ENCODE peak calls at places on chromosomes 5 and 9, in nine cellular contexts. B is esophagus squamous epithelium; H is heart left ventricle; D is endothelial cell of umbilical vein; K is CD4-positive, alpha-beta memory T cell; Y is Peyer's patch; J is IMR-90; A is GM23338; Z is iPS DF 6.9. T is an unnamed sample.

GRCh38 chr9:90219548-90220118 is 423.0 kb downstream of the DIRAS2 start:
- DNase-seq in A (peak), Z (peak), D (no peak), H (no peak), B (no peak), J (no peak), Y (peak), K (peak), T (peak)

GRCh38 chr5:2910401-2911175 is 159.1 kb upstream of the IRX2 start:
- DNase-seq in Y (no peak), B (no peak), K (no peak), H (no peak), Z (no peak), J (no peak), D (no peak), A (no peak), T (no peak)

GRCh38 chr5:156680845-156681244 is 169.2 kb upstream of the PPP1R2B start:
- DNase-seq in A (no peak), H (peak), B (no peak), Z (no peak), Y (peak), D (no peak), K (no peak), J (no peak), T (no peak)

GRCh38 chr9:35035851-35036701 is 36.3 kb downstream of the VCP start:
- DNase-seq in B (no peak), K (peak), Z (no peak), D (peak), Y (no peak), J (peak), H (peak), A (peak), T (no peak)

GRCh38 chr9:88270398-88270797 is 117.8 kb upstream of the SPIN1 start:
- DNase-seq in Y (no peak), J (no peak), D (no peak), K (no peak), Z (no peak), A (no peak), H (no peak), B (no peak), T (no peak)

GRCh38 chr9:87290241-87290700 is 207.4 kb upstream of the DAPK1 start:
- DNase-seq in J (peak), B (no peak), Z (no peak), H (no peak), A (peak), Y (no peak), D (no peak), K (no peak), T (no peak)

GRCh38 chr5:65041296-65042158 is 272.8 kb downstream of the CWC27 start:
- DNase-seq in K (no peak), J (peak), Y (no peak), B (no peak), A (no peak), D (peak), H (no peak), Z (no peak), T (no peak)

GRCh38 chr9:132896906-132897305 is 18.2 kb downstream of the SPACA9 start:
- DNase-seq in B (no peak), D (no peak), Y (no peak), H (no peak), A (no peak), Z (no peak), K (no peak), J (peak), T (no peak)

GRCh38 chr5:175682664-175683063 is 24.8 kb downstream of the HRH2 start:
- DNase-seq in Z (no peak), D (no peak), B (no peak), H (no peak), Y (peak), J (no peak), K (no peak), A (no peak), T (no peak)

GRCh38 chr5:151528996-151529395 is 62.1 kb downstream of the FAT2 start:
- DNase-seq in K (no peak), B (no peak), H (no peak), Z (no peak), D (no peak), Y (no peak), J (no peak), A (no peak), T (no peak)

GRCh38 chr9:93682155-93682968 is 106.0 kb downstream of the PHF2 start:
- DNase-seq in A (peak), B (no peak), Y (peak), H (peak), J (peak), Z (peak), K (peak), D (peak), T (peak)

GRCh38 chr5:141559481-141559880 is 59.3 kb downstream of the DIAPH1 start:
- DNase-seq in Y (no peak), D (peak), J (peak), Z (no peak), H (no peak), B (no peak), A (no peak), K (no peak), T (no peak)

GRCh38 chr5:143641549-143641955 is 170.4 kb upstream of the HMHB1 start:
- DNase-seq in H (no peak), D (no peak), Z (no peak), A (no peak), J (peak), K (no peak), Y (no peak), B (no peak), T (no peak)

GRCh38 chr5:133556551-133556950 is 55.8 kb downstream of the FSTL4 start:
- DNase-seq in Y (no peak), A (no peak), H (no peak), B (no peak), K (no peak), J (no peak), D (no peak), Z (no peak), T (no peak)

GRCh38 chr5:36610629-36611028 is 4.2 kb downstream of the SLC1A3 start:
- DNase-seq in J (no peak), Y (no peak), K (no peak), H (no peak), B (no peak), D (no peak), A (no peak), Z (no peak), T (no peak)

GRCh38 chr5:111730659-111731382 is 26.2 kb downstream of the NREP start:
- DNase-seq in H (no peak), Z (no peak), J (no peak), B (no peak), D (no peak), A (no peak), Y (no peak), K (no peak), T (no peak)

GRCh38 chr5:136020383-136021015 is 8.3 kb upstream of the TGFBI start:
- DNase-seq in Z (no peak), D (peak), H (no peak), B (no peak), K (no peak), A (no peak), Y (no peak), J (peak), T (peak)

DNA sequence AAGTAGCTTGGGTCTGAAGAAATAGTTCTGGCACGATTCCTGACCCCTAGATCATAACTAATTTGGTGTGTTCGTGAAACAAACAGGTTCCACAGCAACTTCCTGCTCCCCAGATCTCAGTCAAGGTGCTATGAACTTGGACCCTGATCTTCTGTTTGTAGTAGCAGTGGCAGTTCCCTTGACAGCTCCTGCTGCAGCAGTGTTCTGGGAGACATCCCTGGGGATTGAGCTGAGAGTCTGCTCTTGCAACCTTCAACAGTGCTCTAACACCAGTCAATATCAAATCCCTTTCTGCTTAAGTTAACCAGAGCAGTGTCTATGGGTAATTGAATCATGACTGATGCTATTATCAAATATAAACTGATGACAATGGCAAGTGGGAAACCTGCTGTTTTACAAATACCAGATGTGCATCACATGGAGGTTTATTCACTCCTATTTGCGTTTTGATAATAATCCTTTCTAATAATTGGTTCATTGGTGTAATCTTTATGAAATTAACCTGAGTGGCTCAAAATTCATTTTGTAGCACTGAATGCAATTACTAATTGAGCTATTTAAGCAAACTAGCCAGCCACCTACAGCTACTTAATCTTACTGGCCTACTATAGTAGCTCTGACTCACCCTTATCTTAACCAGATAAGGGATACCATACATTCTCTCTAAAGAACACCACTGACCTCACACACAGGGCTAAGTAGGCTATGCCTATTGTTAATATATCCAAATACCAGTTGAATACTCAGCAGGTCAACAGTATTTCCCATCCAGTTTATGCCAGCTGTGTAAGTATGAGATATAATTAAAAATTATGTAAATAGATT is 21.9 kb downstream of the KDM4C start:
- DNase-seq in Z (no peak), A (no peak), D (peak), B (no peak), K (no peak), H (no peak), Y (no peak), J (peak), T (no peak)
- H3K27ac ChIP-seq in Z (no peak), A (peak), D (peak), B (no peak), K (no peak), H (no peak), Y (no peak), J (no peak), T (no peak)

GRCh38 chr9:110128664-110129329 is 79.2 kb downstream of the C9orf152 start:
- DNase-seq in B (no peak), H (no peak), A (no peak), Y (no peak), D (no peak), K (no peak), Z (no peak), J (no peak), T (no peak)
- H3K27ac ChIP-seq in B (peak), H (peak), A (no peak), Y (peak), D (no peak), K (no peak), Z (no peak), J (peak), T (no peak)

GRCh38 chr5:101176605-101177004 is 273.5 kb upstream of the ST8SIA4 start:
- DNase-seq in B (no peak), H (peak), D (no peak), J (no peak), Z (no peak), K (no peak), Y (no peak), A (no peak), T (no peak)
- H3K27ac ChIP-seq in B (no peak), H (no peak), D (no peak), J (no peak), Z (no peak), K (no peak), Y (no peak), A (no peak), T (no peak)

DNA sequence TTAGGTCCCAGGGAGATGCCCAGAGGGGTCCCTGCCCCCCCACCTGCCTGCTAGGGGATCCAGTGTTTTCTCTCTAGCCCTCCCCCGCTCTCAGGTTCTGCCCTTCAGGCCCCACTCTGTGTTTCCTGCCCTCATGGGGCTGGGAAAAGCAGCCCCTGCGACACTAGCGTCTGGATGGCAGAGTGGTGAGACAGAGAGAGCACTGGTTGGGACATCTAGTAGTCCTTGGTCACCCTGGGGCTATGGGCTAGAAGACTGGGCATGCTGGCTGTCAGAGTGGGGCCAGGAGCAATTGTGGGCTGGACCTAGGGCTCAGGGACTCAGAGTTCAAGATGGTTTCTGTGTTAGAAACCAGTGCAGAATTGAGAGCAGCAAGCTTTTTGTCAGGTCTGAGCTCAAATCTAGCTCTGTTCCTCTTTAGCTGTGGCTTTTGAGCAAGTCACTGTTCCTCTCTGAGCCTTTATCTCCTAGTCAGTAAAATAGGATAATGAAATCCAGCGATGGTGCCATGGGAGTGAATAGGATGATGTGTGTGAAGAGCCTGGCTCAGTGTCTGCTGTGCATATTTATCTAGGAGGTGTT is 39.0 kb downstream of the RGS3 start:
- DNase-seq in Y (no peak), A (no peak), B (no peak), H (no peak), D (peak), Z (no peak), J (no peak), K (no peak), T (no peak)
- H3K27ac ChIP-seq in Y (no peak), A (no peak), B (peak), H (peak), D (peak), Z (no peak), J (no peak), K (no peak), T (no peak)